ENCODE peak calls at places on chromosomes 16 and 17, in five cellular contexts. One of them, this sample, is unnamed.

GRCh38 chr16:70685061-70685937 is 554 bp downstream of the MTSS2 start:
- DNase-seq in lung: no peak
- DNase-seq in heart left ventricle: peak
- DNase-seq in Panc1: no peak
- DNase-seq in ascending aorta: no peak
- DNase-seq in this sample: no peak

GRCh38 chr16:75251280-75252048 is at the start of gene BCAR1:
- DNase-seq in ascending aorta: peak
- DNase-seq in Panc1: no peak
- DNase-seq in heart left ventricle: peak
- DNase-seq in lung: peak
- DNase-seq in this sample: no peak

GRCh38 chr17:77959216-77959925 is 868 bp downstream of the TNRC6C start:
- DNase-seq in lung: no peak
- DNase-seq in ascending aorta: no peak
- DNase-seq in Panc1: no peak
- DNase-seq in heart left ventricle: no peak
- DNase-seq in this sample: no peak

GRCh38 chr16:84505249-84506156 is 1.0 kb upstream of the MEAK7 start:
- DNase-seq in lung: no peak
- DNase-seq in heart left ventricle: no peak
- DNase-seq in ascending aorta: no peak
- DNase-seq in Panc1: no peak
- DNase-seq in this sample: no peak

GRCh38 chr17:17084941-17085340 is 42.7 kb downstream of the MPRIP start:
- DNase-seq in lung: no peak
- DNase-seq in Panc1: no peak
- DNase-seq in ascending aorta: no peak
- DNase-seq in heart left ventricle: no peak
- DNase-seq in this sample: no peak

GRCh38 chr17:73165616-73166404 is 1.0 kb downstream of the SSTR2 start:
- DNase-seq in lung: no peak
- DNase-seq in ascending aorta: no peak
- DNase-seq in heart left ventricle: no peak
- DNase-seq in Panc1: no peak
- DNase-seq in this sample: no peak

GRCh38 chr17:78174332-78174869 is 6.0 kb downstream of the SYNGR2 start:
- DNase-seq in heart left ventricle: peak
- DNase-seq in Panc1: no peak
- DNase-seq in lung: peak
- DNase-seq in ascending aorta: peak
- DNase-seq in this sample: no peak

GRCh38 chr17:59443106-59443505 is 111.7 kb downstream of the YPEL2 start:
- DNase-seq in heart left ventricle: no peak
- DNase-seq in ascending aorta: no peak
- DNase-seq in lung: no peak
- DNase-seq in Panc1: no peak
- DNase-seq in this sample: no peak

GRCh38 chr16:57648590-57649442 is 19.3 kb upstream of the ADGRG3 start:
- DNase-seq in Panc1: peak
- DNase-seq in heart left ventricle: peak
- DNase-seq in lung: peak
- DNase-seq in ascending aorta: peak
- DNase-seq in this sample: no peak

GRCh38 chr17:59762022-59762825 is 54.8 kb downstream of the VMP1 start:
- DNase-seq in Panc1: no peak
- DNase-seq in heart left ventricle: no peak
- DNase-seq in lung: no peak
- DNase-seq in ascending aorta: no peak
- DNase-seq in this sample: no peak

DNA sequence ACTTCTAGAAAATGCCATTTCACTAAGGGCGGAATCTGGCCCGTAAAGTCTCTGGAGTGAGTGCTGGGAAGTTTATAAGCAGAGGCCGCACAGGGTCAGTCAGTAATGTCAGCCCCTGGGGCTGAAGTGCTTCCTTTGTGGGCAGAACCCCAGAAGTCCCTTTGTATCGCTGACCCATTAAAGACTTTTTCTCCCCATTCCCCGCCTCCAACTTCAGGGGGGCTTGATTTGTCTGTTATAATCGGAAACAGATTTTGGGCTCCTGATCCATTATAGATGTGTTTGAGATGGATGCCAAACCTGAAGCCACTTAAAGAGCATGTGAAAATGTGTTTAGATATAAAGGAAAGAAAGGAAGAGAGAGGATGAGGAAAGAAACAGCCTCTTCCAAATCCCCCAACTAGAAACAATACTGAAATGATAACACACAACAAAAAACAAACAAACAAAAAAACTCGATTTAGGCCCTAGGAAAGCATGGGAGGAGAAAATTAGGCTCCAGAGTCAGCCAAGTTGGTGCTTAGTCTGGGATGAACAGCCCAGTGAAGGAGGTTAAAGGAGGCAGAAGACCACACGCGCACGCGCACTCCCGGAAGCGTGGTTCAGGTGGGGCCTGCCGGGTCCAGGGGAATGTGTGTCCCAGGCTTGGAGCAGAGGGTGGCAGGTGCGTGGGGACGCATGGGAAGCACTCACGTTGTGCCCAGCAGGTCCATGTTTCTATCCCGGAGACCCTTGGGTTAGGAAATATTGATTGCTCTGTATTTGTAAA is 27.1 kb downstream of the MSI2 start:
- DNase-seq in heart left ventricle: no peak
- DNase-seq in Panc1: no peak
- DNase-seq in lung: no peak
- DNase-seq in ascending aorta: no peak
- DNase-seq in this sample: no peak
- H3K27ac ChIP-seq in heart left ventricle: no peak
- H3K27ac ChIP-seq in Panc1: no peak
- H3K27ac ChIP-seq in lung: no peak
- H3K27ac ChIP-seq in ascending aorta: no peak
- H3K27ac ChIP-seq in this sample: no peak

GRCh38 chr17:32699247-32699646 is 177.7 kb downstream of the MYO1D start:
- DNase-seq in heart left ventricle: no peak
- DNase-seq in lung: no peak
- DNase-seq in Panc1: no peak
- DNase-seq in ascending aorta: no peak
- DNase-seq in this sample: no peak

GRCh38 chr17:32697728-32698625 is 178.9 kb downstream of the MYO1D start:
- DNase-seq in lung: no peak
- DNase-seq in ascending aorta: no peak
- DNase-seq in heart left ventricle: no peak
- DNase-seq in Panc1: no peak
- DNase-seq in this sample: peak

GRCh38 chr17:32696426-32696825 is 180.5 kb downstream of the MYO1D start:
- DNase-seq in ascending aorta: no peak
- DNase-seq in heart left ventricle: no peak
- DNase-seq in Panc1: no peak
- DNase-seq in lung: no peak
- DNase-seq in this sample: no peak

GRCh38 chr17:32695864-32696263 is 181.1 kb downstream of the MYO1D start:
- DNase-seq in ascending aorta: no peak
- DNase-seq in heart left ventricle: no peak
- DNase-seq in lung: no peak
- DNase-seq in Panc1: no peak
- DNase-seq in this sample: no peak

GRCh38 chr17:32701860-32702259 is 175.1 kb downstream of the MYO1D start:
- DNase-seq in lung: no peak
- DNase-seq in Panc1: no peak
- DNase-seq in ascending aorta: no peak
- DNase-seq in heart left ventricle: no peak
- DNase-seq in this sample: no peak
- H3K27ac ChIP-seq in lung: no peak
- H3K27ac ChIP-seq in Panc1: no peak
- H3K27ac ChIP-seq in ascending aorta: no peak
- H3K27ac ChIP-seq in heart left ventricle: no peak
- H3K27ac ChIP-seq in this sample: no peak

GRCh38 chr17:35141681-35142466 is at the start of gene NLE1:
- DNase-seq in ascending aorta: peak
- DNase-seq in Panc1: no peak
- DNase-seq in heart left ventricle: peak
- DNase-seq in lung: peak
- DNase-seq in this sample: peak
- H3K27ac ChIP-seq in ascending aorta: no peak
- H3K27ac ChIP-seq in Panc1: peak
- H3K27ac ChIP-seq in heart left ventricle: peak
- H3K27ac ChIP-seq in lung: no peak
- H3K27ac ChIP-seq in this sample: no peak

GRCh38 chr16:23584186-23585076 is 11.7 kb downstream of the NDUFAB1 start:
- DNase-seq in ascending aorta: peak
- DNase-seq in heart left ventricle: no peak
- DNase-seq in Panc1: no peak
- DNase-seq in lung: no peak
- DNase-seq in this sample: no peak

GRCh38 chr16:23590181-23590580 is 5.9 kb downstream of the NDUFAB1 start:
- DNase-seq in ascending aorta: no peak
- DNase-seq in lung: no peak
- DNase-seq in Panc1: no peak
- DNase-seq in heart left ventricle: no peak
- DNase-seq in this sample: no peak

GRCh38 chr16:23581746-23582145 is 14.4 kb downstream of the NDUFAB1 start:
- DNase-seq in Panc1: no peak
- DNase-seq in ascending aorta: peak
- DNase-seq in lung: no peak
- DNase-seq in heart left ventricle: no peak
- DNase-seq in this sample: no peak

GRCh38 chr16:23587726-23588125 is 8.4 kb downstream of the NDUFAB1 start:
- DNase-seq in lung: no peak
- DNase-seq in heart left ventricle: no peak
- DNase-seq in ascending aorta: no peak
- DNase-seq in Panc1: no peak
- DNase-seq in this sample: no peak
- H3K27ac ChIP-seq in lung: no peak
- H3K27ac ChIP-seq in heart left ventricle: no peak
- H3K27ac ChIP-seq in ascending aorta: no peak
- H3K27ac ChIP-seq in Panc1: no peak
- H3K27ac ChIP-seq in this sample: no peak

GRCh38 chr16:4685776-4686496 is 7.4 kb upstream of the NUDT16L1 start:
- DNase-seq in Panc1: no peak
- DNase-seq in lung: no peak
- DNase-seq in ascending aorta: no peak
- DNase-seq in heart left ventricle: no peak
- DNase-seq in this sample: no peak
- H3K27ac ChIP-seq in Panc1: no peak
- H3K27ac ChIP-seq in lung: no peak
- H3K27ac ChIP-seq in ascending aorta: no peak
- H3K27ac ChIP-seq in heart left ventricle: no peak
- H3K27ac ChIP-seq in this sample: no peak

DNA sequence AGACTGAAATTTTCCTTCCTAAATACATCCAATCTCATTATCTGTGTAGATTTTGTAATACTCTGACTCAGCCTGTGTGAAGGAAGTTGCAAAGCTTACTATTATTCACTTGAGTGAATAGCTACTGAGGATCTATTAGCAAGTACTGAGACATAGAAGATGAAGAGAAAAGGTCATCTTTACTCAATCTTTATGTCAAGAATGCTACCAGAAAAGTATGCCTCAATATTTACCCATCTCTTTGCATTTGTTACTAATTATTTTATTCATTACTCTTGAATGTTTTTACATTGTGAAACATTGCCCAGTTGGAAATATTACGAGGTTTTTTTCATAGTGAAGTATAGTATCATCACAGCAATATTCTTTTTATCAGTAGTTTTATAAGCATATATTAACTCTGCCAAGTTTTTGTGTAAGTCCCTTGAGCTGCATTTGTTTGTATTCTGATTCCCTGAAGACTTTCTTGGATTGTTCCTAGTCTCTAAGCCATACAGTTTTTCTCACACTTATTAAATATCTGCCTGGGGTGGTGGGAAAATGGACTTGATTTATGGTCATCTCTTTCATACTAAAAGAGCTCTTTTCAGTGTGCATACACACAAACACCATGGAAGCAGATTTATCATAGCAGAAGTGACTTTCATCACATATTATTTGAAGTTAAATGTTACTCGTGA is 110.4 kb downstream of the MRTFB start:
- DNase-seq in heart left ventricle: no peak
- DNase-seq in ascending aorta: no peak
- DNase-seq in lung: no peak
- DNase-seq in Panc1: no peak
- DNase-seq in this sample: peak
- H3K27ac ChIP-seq in heart left ventricle: no peak
- H3K27ac ChIP-seq in ascending aorta: no peak
- H3K27ac ChIP-seq in lung: no peak
- H3K27ac ChIP-seq in Panc1: no peak
- H3K27ac ChIP-seq in this sample: peak

GRCh38 chr17:75365931-75366275 is 39.6 kb downstream of the GRB2 start:
- DNase-seq in ascending aorta: no peak
- DNase-seq in heart left ventricle: no peak
- DNase-seq in lung: no peak
- DNase-seq in Panc1: no peak
- DNase-seq in this sample: no peak

GRCh38 chr17:75366432-75366831 is 39.0 kb downstream of the GRB2 start:
- DNase-seq in ascending aorta: no peak
- DNase-seq in Panc1: no peak
- DNase-seq in heart left ventricle: no peak
- DNase-seq in lung: no peak
- DNase-seq in this sample: no peak

GRCh38 chr17:75367312-75367711 is 38.2 kb downstream of the GRB2 start:
- DNase-seq in Panc1: no peak
- DNase-seq in lung: no peak
- DNase-seq in heart left ventricle: no peak
- DNase-seq in ascending aorta: no peak
- DNase-seq in this sample: peak

GRCh38 chr17:75364078-75364477 is 41.4 kb downstream of the GRB2 start:
- DNase-seq in Panc1: peak
- DNase-seq in ascending aorta: no peak
- DNase-seq in lung: no peak
- DNase-seq in heart left ventricle: no peak
- DNase-seq in this sample: peak

DNA sequence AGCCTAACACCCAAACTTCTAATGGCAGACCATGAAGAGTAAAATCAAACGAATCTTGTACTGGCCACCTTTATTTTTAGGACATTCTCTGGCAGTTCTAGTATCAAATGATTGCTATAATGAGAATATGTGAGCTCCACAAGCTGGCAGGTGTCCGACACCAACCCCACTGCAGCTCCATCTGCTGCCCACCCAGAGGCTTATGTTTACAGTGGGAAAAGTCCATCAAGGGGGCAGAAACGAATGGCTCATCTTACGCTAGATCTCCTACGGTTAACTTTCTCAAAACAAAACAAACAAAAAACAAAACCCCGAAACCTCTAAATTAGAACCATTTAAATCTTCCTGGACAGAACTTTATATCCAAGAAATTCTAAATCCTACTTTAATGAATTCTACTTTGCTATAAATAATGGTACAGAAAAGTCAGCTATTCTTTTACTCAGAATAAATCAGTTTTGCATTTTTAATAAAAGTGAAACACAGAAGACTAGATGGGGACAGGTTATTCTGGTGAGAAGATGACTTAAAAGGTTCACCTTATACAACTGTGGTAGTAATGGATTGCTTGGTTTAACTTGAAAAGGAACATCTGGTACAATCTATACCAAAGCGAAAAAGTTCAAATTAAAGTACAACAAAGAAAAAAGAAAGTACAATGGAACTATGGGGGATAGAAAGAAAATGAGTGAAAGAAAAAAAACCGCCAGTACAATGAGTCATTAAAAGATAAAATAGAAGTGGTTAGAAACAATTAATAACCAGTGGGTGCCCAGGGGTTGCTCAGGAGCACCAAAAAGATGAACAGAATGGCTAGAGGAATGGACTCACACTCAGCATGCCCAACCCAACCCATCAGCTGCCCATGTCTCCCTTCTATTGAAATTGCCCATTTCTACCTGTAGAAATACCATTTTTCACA is 40.2 kb downstream of the GRB2 start:
- DNase-seq in ascending aorta: no peak
- DNase-seq in lung: no peak
- DNase-seq in heart left ventricle: no peak
- DNase-seq in Panc1: no peak
- DNase-seq in this sample: no peak
- H3K27ac ChIP-seq in ascending aorta: no peak
- H3K27ac ChIP-seq in lung: no peak
- H3K27ac ChIP-seq in heart left ventricle: no peak
- H3K27ac ChIP-seq in Panc1: peak
- H3K27ac ChIP-seq in this sample: no peak